ENCODE peak calls at places on chromosomes 6 and 20, in seven cellular contexts. C is DMS79; M is stimulated activated CD4-positive, alpha-beta T cell treated with anti-CD3 and anti-CD28 coated beads, Interleukin-12 subunit alpha, Interleukin-12 subunit beta, amount 100 ng/mL, for 48 hours; O is posterior cingulate gyrus; Y is activated CD8-positive, alpha-beta memory T cell treated with anti-CD3 and anti-CD28 coated beads for 4 hours; U is activated naive CD8-positive, alpha-beta T cell treated with anti-CD3 and anti-CD28 coated beads, Interleukin-2, amount 50 U/mL, for 24 hours; Q is NCI-H345. T is an unnamed sample.
A peak's percentile ranks its signal among the peaks of the same experiment; 100 is the strongest.

GRCh38 chr20:29085625-29086024 is 2171.8 kb upstream of the DEFB115 start:
- DNase-seq in C (no peak), O (no peak), M (no peak), U (no peak), Q (no peak), Y (no peak), T (no peak)

GRCh38 chr6:130922922-130923321 is 95.7 kb downstream of the SMLR1 start:
- DNase-seq in Y (no peak), M (no peak), O (no peak), U (no peak), C (no peak), Q (no peak), T (no peak)

GRCh38 chr6:155943635-155944034 is 488.0 kb upstream of the NOX3 start:
- DNase-seq in U (no peak), Q (no peak), C (no peak), Y (no peak), O (no peak), M (no peak), T (no peak)

GRCh38 chr6:42742116-42742894 is 3.6 kb downstream of the TBCC start:
- DNase-seq in Y (no peak), M (no peak), C (no peak), Q (peak; percentile 70), O (no peak), U (no peak), T (no peak)

GRCh38 chr20:62776692-62777527 is 19.4 kb upstream of the MRGBP start:
- DNase-seq in C (no peak), U (peak; percentile 66), M (peak; percentile 45), O (no peak), Y (peak; percentile 43), Q (peak; percentile 19), T (peak; percentile 16)

GRCh38 chr20:6530916-6531315 is 236.6 kb upstream of the BMP2 start:
- DNase-seq in M (no peak), O (no peak), Q (no peak), Y (no peak), C (no peak), U (no peak), T (no peak)

GRCh38 chr20:41138217-41138526 is 829 bp downstream of the PLCG1 start:
- DNase-seq in C (no peak), O (no peak), Y (no peak), U (no peak), Q (no peak), M (no peak), T (no peak)

GRCh38 chr6:5053864-5054426 is 31.2 kb upstream of the PPP1R3G start:
- DNase-seq in C (no peak), Y (no peak), Q (no peak), M (no peak), O (no peak), U (no peak), T (no peak)